ENCODE peak calls at places on chromosomes 3 and 15, in five cellular contexts. S is IMR-90, M is HCT116, F is aorta, E is breast epithelium. D is an unnamed sample.

GRCh38 chr15:83164409-83165404 is 42.9 kb downstream of the HDGFL3 start:
- DNase-seq in S (peak; percentile 86), M (no peak), F (no peak), E (no peak), D (no peak)

GRCh38 chr3:54928056-54928770 is at the start of gene LRTM1:
- DNase-seq in S (no peak), M (no peak), F (no peak), E (no peak), D (no peak)

GRCh38 chr15:25436707-25437106 is 2.1 kb downstream of the UBE3A start:
- DNase-seq in S (no peak), M (no peak), F (no peak), E (no peak), D (no peak)

GRCh38 chr3:169594402-169594801 is 69.1 kb downstream of the MECOM start:
- DNase-seq in S (no peak), M (no peak), F (no peak), E (no peak), D (no peak)

GRCh38 chr3:69116162-69116561 is 6.2 kb downstream of the LMOD3 start:
- DNase-seq in S (no peak), M (no peak), F (no peak), E (no peak), D (no peak)

GRCh38 chr3:94887056-94887455 is 824.2 kb downstream of the NSUN3 start:
- DNase-seq in S (no peak), M (no peak), F (no peak), E (no peak), D (no peak)

GRCh38 chr3:41088882-41089281 is 110.4 kb upstream of the CTNNB1 start:
- DNase-seq in S (no peak), M (no peak), F (no peak), E (no peak), D (no peak)

GRCh38 chr3:8488877-8489865 is 12.5 kb upstream of the LMCD1 start:
- DNase-seq in S (no peak), M (no peak), F (no peak), E (no peak), D (no peak)

GRCh38 chr3:174495928-174496327 is 363.2 kb upstream of the NAALADL2 start:
- DNase-seq in S (peak; percentile 17), M (no peak), F (no peak), E (no peak), D (no peak)

GRCh38 chr3:197027151-197027895 is 2.3 kb downstream of the MELTF start:
- DNase-seq in S (peak; percentile 6), M (no peak), F (peak; percentile 75), E (no peak), D (no peak)

GRCh38 chr3:8550619-8551018 is 49.0 kb downstream of the LMCD1 start:
- DNase-seq in S (no peak), M (no peak), F (peak; percentile 66), E (no peak), D (no peak)

GRCh38 chr3:123286308-123287023 is 84.7 kb downstream of the SEC22A start:
- DNase-seq in S (peak; percentile 68), M (peak; percentile 31), F (no peak), E (no peak), D (no peak)

GRCh38 chr3:50370594-50370993 is 11.3 kb upstream of the TMEM115 start:
- DNase-seq in S (peak; percentile 23), M (no peak), F (no peak), E (no peak), D (no peak)

GRCh38 chr15:67039349-67040075 is 25.9 kb upstream of the SMAD3 start:
- DNase-seq in S (no peak), M (peak; percentile 90), F (peak; percentile 38), E (no peak), D (no peak)

GRCh38 chr15:39565851-39566250 is 15.0 kb upstream of the THBS1 start:
- DNase-seq in S (peak; percentile 18), M (no peak), F (no peak), E (no peak), D (no peak)

GRCh38 chr3:94117729-94118128 is 54.9 kb downstream of the NSUN3 start:
- DNase-seq in S (no peak), M (no peak), F (no peak), E (no peak), D (no peak)

GRCh38 chr3:15783361-15783969 is 14.3 kb downstream of the ANKRD28 start:
- DNase-seq in S (peak; percentile 85), M (no peak), F (no peak), E (no peak), D (no peak)

GRCh38 chr3:80190051-80190450 is 422.3 kb upstream of the ROBO1 start:
- DNase-seq in S (peak; percentile 30), M (no peak), F (no peak), E (no peak), D (no peak)

GRCh38 chr3:5186089-5186853 is 1.2 kb upstream of the EDEM1 start:
- DNase-seq in S (no peak), M (no peak), F (no peak), E (no peak), D (no peak)

GRCh38 chr15:89649716-89650115 is 5.6 kb downstream of the KIF7 start:
- DNase-seq in S (no peak), M (no peak), F (peak; percentile 59), E (no peak), D (no peak)

GRCh38 chr3:12830785-12831581 is 10.4 kb downstream of the RPL32 start:
- DNase-seq in S (no peak), M (no peak), F (no peak), E (no peak), D (no peak)

GRCh38 chr3:183515968-183516851 is 39.3 kb downstream of the KLHL6 start:
- DNase-seq in S (no peak), M (no peak), F (no peak), E (no peak), D (no peak)
- H3K4me3 ChIP-seq in S (no peak overlapping the region), M (no peak overlapping the region), F (no peak overlapping the region), E (no peak overlapping the region), D (no peak overlapping the region)

GRCh38 chr3:71072288-71072687 is 511.2 kb downstream of the FOXP1 start:
- DNase-seq in S (no peak), M (no peak), F (no peak), E (no peak), D (no peak)
- H3K4me1 ChIP-seq in S (peaks cover 16% of the 10 kb centered on the region), M (no peaks in the 10 kb centered on the region), F (peaks cover 8% of the 10 kb centered on the region), E (no peaks in the 10 kb centered on the region), D (peaks cover 12% of the 10 kb centered on the region)

GRCh38 chr15:85639752-85640381 is 154.9 kb downstream of the KLHL25 start:
- DNase-seq in S (peak; percentile 72), M (no peak), F (no peak), E (no peak), D (no peak)
- H3K4me3 ChIP-seq in S (no peak overlapping the region), M (no peak overlapping the region), F (no peak overlapping the region), E (no peak overlapping the region), D (no peak overlapping the region)

DNA sequence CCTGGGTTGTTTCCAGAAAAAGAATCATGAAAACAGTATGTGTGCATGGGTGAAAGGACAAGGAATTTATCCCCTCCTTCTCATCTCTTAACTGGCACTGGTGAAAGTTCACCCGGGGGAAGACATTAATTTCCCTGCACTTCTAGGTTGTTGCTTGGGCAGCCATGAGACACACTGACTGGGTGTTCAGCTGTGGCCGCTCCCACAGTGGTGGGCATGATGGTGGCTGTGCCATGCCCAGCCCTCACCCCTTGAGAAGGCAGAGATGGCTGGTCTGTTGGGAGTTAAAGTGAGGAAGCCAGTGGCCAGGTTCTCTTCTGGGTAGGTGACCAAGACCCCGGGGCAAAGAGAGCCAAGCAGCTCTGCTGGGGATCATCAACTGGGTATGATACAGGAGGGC is 16.6 kb upstream of the KY start:
- DNase-seq in S (no peak), M (no peak), F (no peak), E (no peak), D (no peak)
- H3K4me1 ChIP-seq in S (peaks cover 4% of the 10 kb centered on the region), M (no peaks in the 10 kb centered on the region), F (no peaks in the 10 kb centered on the region), E (no peaks in the 10 kb centered on the region), D (no peaks in the 10 kb centered on the region)

DNA sequence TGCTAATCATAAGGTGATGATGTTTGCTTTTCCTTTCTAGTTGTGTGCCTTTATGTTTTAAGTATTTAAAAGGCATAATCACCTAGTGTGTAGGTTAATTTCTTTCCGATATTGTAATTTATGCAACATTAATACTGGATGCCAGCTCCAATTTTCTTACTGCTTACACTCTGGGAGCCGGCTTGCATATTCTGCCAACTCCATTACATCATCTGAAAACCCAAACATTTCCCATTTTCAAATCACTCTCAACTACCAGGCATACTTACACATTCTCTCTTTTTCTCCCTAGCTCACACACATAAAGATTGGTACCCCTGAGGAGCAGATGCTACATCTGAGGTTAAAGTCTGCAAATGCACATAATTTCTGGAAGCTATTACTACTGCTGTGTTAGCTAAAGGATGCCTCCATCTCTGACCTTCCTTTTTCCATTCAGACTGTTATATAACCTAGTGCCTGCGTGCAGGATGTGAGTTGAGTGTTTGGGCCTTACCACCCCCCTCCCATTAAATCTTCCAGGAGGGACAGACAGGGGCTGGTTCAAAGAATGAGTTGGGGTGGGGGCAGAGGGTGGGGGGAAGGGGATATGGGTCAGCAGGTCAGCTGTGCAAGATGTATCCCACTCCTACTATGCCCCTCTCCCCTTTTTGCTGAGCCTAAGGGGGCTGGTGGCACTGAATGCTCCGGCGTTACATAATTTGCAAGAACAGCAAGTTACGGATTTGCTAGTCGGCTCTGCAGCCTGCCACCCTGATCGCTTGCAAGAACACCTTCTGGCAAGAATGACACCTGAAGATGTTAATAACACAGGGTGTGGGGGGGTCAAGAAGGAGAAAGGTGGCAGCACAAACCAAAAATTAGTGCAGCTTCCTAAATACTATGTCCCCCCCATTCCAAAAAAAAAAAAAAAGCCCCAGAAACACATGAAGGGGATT is 2.5 kb downstream of the RORA start:
- DNase-seq in S (peak; percentile 6), M (no peak), F (no peak), E (no peak), D (no peak)
- H3K4me3 ChIP-seq in S (no peak overlapping the region), M (no peak overlapping the region), F (peak overlapping the region; percentile 100), E (peak overlapping the region; percentile 80), D (peak overlapping the region; percentile 45)

DNA sequence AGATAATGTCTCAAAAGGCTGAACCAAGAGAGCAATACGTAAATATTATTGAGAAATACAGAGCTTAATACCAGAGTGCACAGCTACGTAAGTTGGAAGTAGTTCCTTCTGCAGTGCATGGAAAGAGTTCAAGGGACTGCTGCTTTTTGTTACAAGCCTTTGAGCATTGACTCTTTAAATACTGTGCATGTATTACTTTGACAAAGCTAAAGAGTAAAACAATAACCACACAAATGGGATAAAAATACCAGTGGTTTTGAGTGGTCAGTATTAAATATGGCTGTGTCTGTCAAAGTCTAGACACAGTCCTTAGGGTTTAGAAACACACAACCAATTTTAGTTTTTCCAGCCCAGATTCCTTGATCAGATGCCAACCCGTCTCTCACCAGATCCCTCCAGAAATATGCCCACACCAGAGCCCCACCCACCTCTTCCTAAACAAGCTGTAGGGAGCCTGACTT is 62.1 kb downstream of the SSR3 start:
- DNase-seq in S (no peak), M (no peak), F (no peak), E (no peak), D (no peak)
- H3K4me1 ChIP-seq in S (peaks cover 2% of the 10 kb centered on the region), M (no peaks in the 10 kb centered on the region), F (peaks cover 7% of the 10 kb centered on the region), E (no peaks in the 10 kb centered on the region), D (no peaks in the 10 kb centered on the region)